ENCODE peak calls at places on chromosomes 13 and 19, in ten cellular contexts. One of them, this sample, is unnamed.

GRCh38 chr19:16829822-16830289 is 658 bp downstream of the SIN3B start:
- DNase-seq in fibroblast of lung: no peak
- DNase-seq in H9: no peak
- DNase-seq in transverse colon: no peak
- DNase-seq in left ventricle myocardium inferior: no peak
- DNase-seq in endodermal cell: no peak
- DNase-seq in CD8-positive, alpha-beta T cell: no peak
- DNase-seq in tibial artery: no peak
- DNase-seq in right cardiac atrium: no peak
- DNase-seq in aorta: no peak
- DNase-seq in this sample: no peak

GRCh38 chr19:45275370-45275971 is 24.4 kb downstream of the MARK4 start:
- DNase-seq in fibroblast of lung: peak; percentile 41
- DNase-seq in H9: no peak
- DNase-seq in transverse colon: no peak
- DNase-seq in left ventricle myocardium inferior: no peak
- DNase-seq in endodermal cell: no peak
- DNase-seq in CD8-positive, alpha-beta T cell: no peak
- DNase-seq in tibial artery: no peak
- DNase-seq in right cardiac atrium: no peak
- DNase-seq in aorta: no peak
- DNase-seq in this sample: no peak

GRCh38 chr19:32200312-32201038 is 144.9 kb upstream of the ZNF507 start:
- DNase-seq in fibroblast of lung: no peak
- DNase-seq in H9: no peak
- DNase-seq in transverse colon: no peak
- DNase-seq in left ventricle myocardium inferior: peak; percentile 46
- DNase-seq in endodermal cell: no peak
- DNase-seq in CD8-positive, alpha-beta T cell: no peak
- DNase-seq in tibial artery: no peak
- DNase-seq in right cardiac atrium: no peak
- DNase-seq in aorta: peak; percentile 21
- DNase-seq in this sample: no peak

GRCh38 chr13:99198630-99199029 is 2.0 kb upstream of the UBAC2 start:
- DNase-seq in fibroblast of lung: no peak
- DNase-seq in H9: no peak
- DNase-seq in transverse colon: no peak
- DNase-seq in left ventricle myocardium inferior: no peak
- DNase-seq in endodermal cell: no peak
- DNase-seq in CD8-positive, alpha-beta T cell: no peak
- DNase-seq in tibial artery: no peak
- DNase-seq in right cardiac atrium: no peak
- DNase-seq in aorta: no peak
- DNase-seq in this sample: no peak

GRCh38 chr13:22114630-22115311 is 443.9 kb downstream of the FGF9 start:
- DNase-seq in fibroblast of lung: peak; percentile 36
- DNase-seq in H9: no peak
- DNase-seq in transverse colon: no peak
- DNase-seq in left ventricle myocardium inferior: no peak
- DNase-seq in endodermal cell: no peak
- DNase-seq in CD8-positive, alpha-beta T cell: peak; percentile 37
- DNase-seq in tibial artery: no peak
- DNase-seq in right cardiac atrium: no peak
- DNase-seq in aorta: no peak
- DNase-seq in this sample: no peak

GRCh38 chr13:27125357-27126282 is 46.0 kb downstream of the USP12 start:
- DNase-seq in fibroblast of lung: no peak
- DNase-seq in H9: no peak
- DNase-seq in transverse colon: no peak
- DNase-seq in left ventricle myocardium inferior: no peak
- DNase-seq in endodermal cell: peak; percentile 45
- DNase-seq in CD8-positive, alpha-beta T cell: no peak
- DNase-seq in tibial artery: no peak
- DNase-seq in right cardiac atrium: no peak
- DNase-seq in aorta: no peak
- DNase-seq in this sample: no peak

GRCh38 chr13:89199138-89199537 is 1528.0 kb downstream of the SLITRK5 start:
- DNase-seq in fibroblast of lung: no peak
- DNase-seq in H9: no peak
- DNase-seq in transverse colon: no peak
- DNase-seq in left ventricle myocardium inferior: no peak
- DNase-seq in endodermal cell: no peak
- DNase-seq in CD8-positive, alpha-beta T cell: no peak
- DNase-seq in tibial artery: no peak
- DNase-seq in right cardiac atrium: no peak
- DNase-seq in aorta: no peak
- DNase-seq in this sample: no peak

GRCh38 chr13:95677564-95678386 is 836 bp downstream of the DNAJC3 start:
- DNase-seq in fibroblast of lung: peak; percentile 31
- DNase-seq in H9: peak; percentile 47
- DNase-seq in transverse colon: peak; percentile 63
- DNase-seq in left ventricle myocardium inferior: no peak
- DNase-seq in endodermal cell: no peak
- DNase-seq in CD8-positive, alpha-beta T cell: peak; percentile 15
- DNase-seq in tibial artery: no peak
- DNase-seq in right cardiac atrium: no peak
- DNase-seq in aorta: no peak
- DNase-seq in this sample: no peak

GRCh38 chr19:19416280-19416679 is 10.8 kb downstream of the GATAD2A start:
- DNase-seq in fibroblast of lung: no peak
- DNase-seq in H9: no peak
- DNase-seq in transverse colon: no peak
- DNase-seq in left ventricle myocardium inferior: no peak
- DNase-seq in endodermal cell: no peak
- DNase-seq in CD8-positive, alpha-beta T cell: no peak
- DNase-seq in tibial artery: no peak
- DNase-seq in right cardiac atrium: no peak
- DNase-seq in aorta: no peak
- DNase-seq in this sample: no peak

DNA sequence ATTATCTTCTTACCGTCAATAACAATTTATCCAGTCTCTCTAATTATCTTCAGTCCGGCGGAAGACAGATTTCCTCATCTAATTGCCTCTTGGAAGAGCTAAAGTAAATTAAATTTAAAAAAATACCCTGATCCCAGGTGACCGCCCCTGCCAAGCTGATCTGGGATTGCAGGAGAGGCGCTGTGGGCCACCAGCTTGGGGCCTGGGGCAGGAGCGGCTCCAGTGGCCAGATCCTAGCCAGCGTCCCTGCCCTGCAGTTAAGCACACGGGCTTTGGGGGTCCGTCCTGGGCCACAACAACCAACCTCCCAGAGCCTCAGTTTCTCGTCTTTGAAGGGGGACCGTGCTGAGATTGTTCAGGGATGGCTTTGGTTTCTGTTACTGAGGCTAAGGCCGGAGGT is 12.4 kb upstream of the TMEM255B start:
- DNase-seq in fibroblast of lung: no peak
- DNase-seq in H9: no peak
- DNase-seq in transverse colon: no peak
- DNase-seq in left ventricle myocardium inferior: no peak
- DNase-seq in endodermal cell: no peak
- DNase-seq in CD8-positive, alpha-beta T cell: no peak
- DNase-seq in tibial artery: no peak
- DNase-seq in right cardiac atrium: no peak
- DNase-seq in aorta: peak; percentile 61
- DNase-seq in this sample: no peak
- H3K9me3 ChIP-seq in fibroblast of lung: peaks cover 2% of the 10 kb centered on the region
- H3K9me3 ChIP-seq in H9: no peaks in the 10 kb centered on the region
- H3K9me3 ChIP-seq in transverse colon: no peaks in the 10 kb centered on the region
- H3K9me3 ChIP-seq in left ventricle myocardium inferior: no peaks in the 10 kb centered on the region
- H3K9me3 ChIP-seq in endodermal cell: peaks cover 6% of the 10 kb centered on the region
- H3K9me3 ChIP-seq in CD8-positive, alpha-beta T cell: no peaks in the 10 kb centered on the region
- H3K9me3 ChIP-seq in tibial artery: no peaks in the 10 kb centered on the region
- H3K9me3 ChIP-seq in right cardiac atrium: no peaks in the 10 kb centered on the region
- H3K9me3 ChIP-seq in aorta: no peaks in the 10 kb centered on the region
- H3K9me3 ChIP-seq in this sample: no peaks in the 10 kb centered on the region

GRCh38 chr19:11780431-11781020 is 13.7 kb downstream of the ZNF441 start:
- DNase-seq in fibroblast of lung: no peak
- DNase-seq in H9: no peak
- DNase-seq in transverse colon: no peak
- DNase-seq in left ventricle myocardium inferior: no peak
- DNase-seq in endodermal cell: no peak
- DNase-seq in CD8-positive, alpha-beta T cell: no peak
- DNase-seq in tibial artery: no peak
- DNase-seq in right cardiac atrium: no peak
- DNase-seq in aorta: no peak
- DNase-seq in this sample: no peak

GRCh38 chr19:11783767-11784166 is 14.6 kb upstream of the ZNF491 start:
- DNase-seq in fibroblast of lung: no peak
- DNase-seq in H9: no peak
- DNase-seq in transverse colon: no peak
- DNase-seq in left ventricle myocardium inferior: no peak
- DNase-seq in endodermal cell: no peak
- DNase-seq in CD8-positive, alpha-beta T cell: no peak
- DNase-seq in tibial artery: no peak
- DNase-seq in right cardiac atrium: no peak
- DNase-seq in aorta: no peak
- DNase-seq in this sample: no peak

DNA sequence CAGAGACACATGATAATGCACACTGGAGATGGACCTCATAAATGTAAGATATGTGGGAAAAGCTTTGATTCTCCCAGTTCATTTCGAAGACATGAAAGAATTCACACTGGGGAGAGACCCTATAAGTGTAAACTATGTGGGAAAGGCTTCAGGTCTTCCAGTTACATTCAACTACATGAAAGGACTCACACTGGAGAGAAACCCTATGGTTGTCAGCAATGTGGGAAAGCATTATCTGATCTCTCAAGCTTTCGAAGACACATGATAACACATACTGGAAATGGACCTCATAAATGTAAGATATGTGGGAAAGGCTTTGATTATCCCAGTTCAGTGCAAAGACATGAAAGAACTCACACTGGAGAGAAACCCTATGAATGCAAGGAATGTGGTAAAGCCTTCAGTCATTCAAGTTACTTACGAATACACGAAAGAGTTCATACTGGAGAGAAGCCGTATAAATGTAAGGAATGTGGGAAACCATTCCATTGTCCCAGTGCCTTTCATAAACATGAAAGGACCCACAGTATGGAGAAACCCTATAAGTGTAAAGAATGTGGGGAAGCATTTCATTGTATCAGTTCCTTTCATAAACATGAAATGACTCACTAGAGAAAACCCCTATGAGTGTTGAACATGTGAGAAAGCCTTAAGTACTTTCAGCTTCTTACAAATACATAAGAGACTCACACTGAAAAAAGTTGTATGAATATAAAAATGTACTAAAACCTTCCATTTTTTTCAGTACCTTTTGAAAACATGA is 14.7 kb downstream of the ZNF441 start:
- DNase-seq in fibroblast of lung: peak; percentile 23
- DNase-seq in H9: no peak
- DNase-seq in transverse colon: no peak
- DNase-seq in left ventricle myocardium inferior: no peak
- DNase-seq in endodermal cell: no peak
- DNase-seq in CD8-positive, alpha-beta T cell: no peak
- DNase-seq in tibial artery: no peak
- DNase-seq in right cardiac atrium: no peak
- DNase-seq in aorta: no peak
- DNase-seq in this sample: no peak
- H3K9me3 ChIP-seq in fibroblast of lung: peaks cover 22% of the 10 kb centered on the region
- H3K9me3 ChIP-seq in H9: peaks cover 23% of the 10 kb centered on the region
- H3K9me3 ChIP-seq in transverse colon: peaks cover 44% of the 10 kb centered on the region
- H3K9me3 ChIP-seq in left ventricle myocardium inferior: peaks cover 89% of the 10 kb centered on the region
- H3K9me3 ChIP-seq in endodermal cell: peaks cover 76% of the 10 kb centered on the region
- H3K9me3 ChIP-seq in CD8-positive, alpha-beta T cell: peaks cover 53% of the 10 kb centered on the region
- H3K9me3 ChIP-seq in tibial artery: peaks cover 6% of the 10 kb centered on the region
- H3K9me3 ChIP-seq in right cardiac atrium: peaks cover 7% of the 10 kb centered on the region
- H3K9me3 ChIP-seq in aorta: peaks cover 26% of the 10 kb centered on the region
- H3K9me3 ChIP-seq in this sample: peaks cover 76% of the 10 kb centered on the region

DNA sequence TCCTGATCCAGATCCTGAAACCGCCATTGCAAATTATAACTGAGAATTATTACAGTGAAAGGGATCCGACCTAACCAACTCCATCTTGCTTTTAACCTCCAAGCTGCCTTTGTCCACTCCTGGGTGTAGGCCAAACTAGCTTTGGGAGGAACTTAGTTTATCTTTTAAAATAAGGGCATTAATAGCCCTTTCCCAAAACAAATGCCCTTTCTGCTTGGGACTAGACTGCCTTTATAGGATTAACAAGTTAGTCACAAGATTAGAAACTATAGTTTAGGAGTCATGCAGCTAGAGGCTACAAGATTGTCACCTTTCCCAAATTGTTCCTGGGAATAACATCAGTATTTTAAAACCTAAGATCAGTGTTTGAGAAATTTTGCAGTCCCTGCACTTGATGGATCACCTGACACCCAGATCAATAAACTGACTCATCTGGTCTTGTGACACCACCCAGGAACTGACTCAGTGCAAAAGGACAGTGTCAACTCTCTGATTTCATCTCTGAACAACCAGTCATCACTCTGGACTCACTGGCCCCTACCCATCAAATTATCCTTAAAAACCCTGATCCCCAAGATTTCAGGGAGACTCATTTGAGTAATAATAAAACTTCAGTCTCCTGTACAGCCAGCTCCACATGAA is 4.1 kb upstream of the ZNF841 start:
- DNase-seq in fibroblast of lung: peak; percentile 24
- DNase-seq in H9: no peak
- DNase-seq in transverse colon: no peak
- DNase-seq in left ventricle myocardium inferior: no peak
- DNase-seq in endodermal cell: no peak
- DNase-seq in CD8-positive, alpha-beta T cell: no peak
- DNase-seq in tibial artery: no peak
- DNase-seq in right cardiac atrium: no peak
- DNase-seq in aorta: no peak
- DNase-seq in this sample: no peak
- H3K9me3 ChIP-seq in fibroblast of lung: no peaks in the 10 kb centered on the region
- H3K9me3 ChIP-seq in H9: peaks cover 46% of the 10 kb centered on the region
- H3K9me3 ChIP-seq in transverse colon: peaks cover 7% of the 10 kb centered on the region
- H3K9me3 ChIP-seq in left ventricle myocardium inferior: peaks cover 67% of the 10 kb centered on the region
- H3K9me3 ChIP-seq in endodermal cell: peaks cover 79% of the 10 kb centered on the region
- H3K9me3 ChIP-seq in CD8-positive, alpha-beta T cell: peaks cover 8% of the 10 kb centered on the region
- H3K9me3 ChIP-seq in tibial artery: no peaks in the 10 kb centered on the region
- H3K9me3 ChIP-seq in right cardiac atrium: no peaks in the 10 kb centered on the region
- H3K9me3 ChIP-seq in aorta: peaks cover 7% of the 10 kb centered on the region
- H3K9me3 ChIP-seq in this sample: peaks cover 66% of the 10 kb centered on the region

DNA sequence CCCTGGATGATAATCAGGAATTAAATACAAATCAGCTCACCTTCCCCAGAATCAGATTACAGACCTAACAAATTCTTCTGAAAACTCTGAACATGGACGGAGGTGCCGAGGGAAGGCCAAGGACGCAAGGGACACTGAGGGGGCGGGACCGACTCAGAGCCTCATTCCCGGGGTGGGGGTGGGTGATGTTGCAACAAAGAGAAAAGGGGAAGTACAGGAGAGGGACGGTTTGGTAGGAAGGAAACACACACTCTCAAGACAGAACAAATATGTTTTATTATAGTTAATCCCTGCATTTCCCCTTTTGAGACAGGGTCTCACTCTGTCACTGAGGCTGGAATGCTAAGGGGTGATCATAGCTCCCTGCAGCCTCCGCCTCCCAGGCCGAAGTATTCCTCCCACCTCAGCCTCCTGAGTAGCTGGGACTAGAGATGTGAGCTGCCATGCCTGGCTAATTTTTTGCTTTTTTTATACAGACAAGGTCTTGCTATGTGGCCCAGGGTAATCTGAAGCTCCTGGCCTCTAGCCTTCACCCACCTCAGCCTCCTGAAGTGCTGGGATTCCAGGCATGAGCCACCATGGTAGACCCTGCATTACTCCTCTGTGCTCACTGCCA is 786 bp upstream of the LILRA2 start:
- DNase-seq in fibroblast of lung: no peak
- DNase-seq in H9: no peak
- DNase-seq in transverse colon: no peak
- DNase-seq in left ventricle myocardium inferior: peak; percentile 43
- DNase-seq in endodermal cell: no peak
- DNase-seq in CD8-positive, alpha-beta T cell: no peak
- DNase-seq in tibial artery: peak; percentile 44
- DNase-seq in right cardiac atrium: no peak
- DNase-seq in aorta: no peak
- DNase-seq in this sample: no peak
- H3K9me3 ChIP-seq in fibroblast of lung: no peaks in the 10 kb centered on the region
- H3K9me3 ChIP-seq in H9: peaks cover 88% of the 10 kb centered on the region
- H3K9me3 ChIP-seq in transverse colon: no peaks in the 10 kb centered on the region
- H3K9me3 ChIP-seq in left ventricle myocardium inferior: no peaks in the 10 kb centered on the region
- H3K9me3 ChIP-seq in endodermal cell: peaks cover 28% of the 10 kb centered on the region
- H3K9me3 ChIP-seq in CD8-positive, alpha-beta T cell: no peaks in the 10 kb centered on the region
- H3K9me3 ChIP-seq in tibial artery: no peaks in the 10 kb centered on the region
- H3K9me3 ChIP-seq in right cardiac atrium: no peaks in the 10 kb centered on the region
- H3K9me3 ChIP-seq in aorta: no peaks in the 10 kb centered on the region
- H3K9me3 ChIP-seq in this sample: no peaks in the 10 kb centered on the region